ENCODE peak calls at places on chromosomes 3 and 15, in nine cellular contexts. V is H54, W is lower leg skin, M is GM12878, F is A549, I is HepG2, T is IMR-90, Q is Peyer's patch, G is upper lobe of left lung. D is an unnamed sample.

GRCh38 chr3:171376125-171376947 is 83.9 kb downstream of the TNIK start:
- DNase-seq in V (no peak), W (no peak), M (no peak), F (no peak), I (no peak), T (peak), Q (no peak), G (no peak), D (peak)

GRCh38 chr15:66820474-66821258 is 118.6 kb downstream of the SMAD6 start:
- DNase-seq in V (no peak), W (no peak), M (no peak), F (no peak), I (no peak), T (no peak), Q (no peak), G (peak), D (no peak)

GRCh38 chr3:12982619-12983101 is 90.6 kb downstream of the IQSEC1 start:
- DNase-seq in V (no peak), W (no peak), M (no peak), F (no peak), I (no peak), T (no peak), Q (no peak), G (no peak), D (no peak)

GRCh38 chr3:94159062-94159726 is 96.3 kb downstream of the NSUN3 start:
- DNase-seq in V (peak), W (no peak), M (no peak), F (peak), I (peak), T (peak), Q (no peak), G (no peak), D (no peak)

GRCh38 chr3:149464706-149465328 is 9.7 kb upstream of the TM4SF4 start:
- DNase-seq in V (no peak), W (no peak), M (no peak), F (no peak), I (no peak), T (no peak), Q (no peak), G (no peak), D (no peak)

GRCh38 chr3:187062526-187063177 is 76.6 kb downstream of the RPL39L start:
- DNase-seq in V (no peak), W (no peak), M (no peak), F (no peak), I (peak), T (peak), Q (no peak), G (no peak), D (no peak)

GRCh38 chr3:174951023-174951422 is 91.9 kb downstream of the NAALADL2 start:
- DNase-seq in V (peak), W (no peak), M (no peak), F (no peak), I (no peak), T (peak), Q (no peak), G (no peak), D (no peak)

GRCh38 chr15:59349715-59350420 is 22.8 kb downstream of the MYO1E start:
- DNase-seq in V (peak), W (no peak), M (no peak), F (peak), I (peak), T (peak), Q (no peak), G (peak), D (no peak)

GRCh38 chr15:78663703-78664102 is 22.7 kb upstream of the CHRNB4 start:
- DNase-seq in V (no peak), W (no peak), M (no peak), F (no peak), I (no peak), T (no peak), Q (no peak), G (no peak), D (no peak)

GRCh38 chr3:152556731-152557254 is 278.1 kb upstream of the P2RY1 start:
- DNase-seq in V (peak), W (no peak), M (no peak), F (no peak), I (peak), T (peak), Q (no peak), G (no peak), D (peak)

GRCh38 chr3:39707314-39707909 is 102.0 kb upstream of the MYRIP start:
- DNase-seq in V (no peak), W (no peak), M (no peak), F (peak), I (peak), T (peak), Q (no peak), G (no peak), D (peak)

GRCh38 chr3:42179110-42179725 is 86.8 kb downstream of the CCK start:
- DNase-seq in V (peak), W (no peak), M (no peak), F (peak), I (peak), T (peak), Q (no peak), G (no peak), D (peak)

GRCh38 chr15:100721758-100722550 is 119.6 kb downstream of the ASB7 start:
- DNase-seq in V (peak), W (peak), M (no peak), F (peak), I (peak), T (peak), Q (peak), G (peak), D (no peak)

GRCh38 chr3:28013864-28014473 is 227.4 kb upstream of the CMC1 start:
- DNase-seq in V (no peak), W (no peak), M (no peak), F (no peak), I (no peak), T (no peak), Q (no peak), G (no peak), D (no peak)

GRCh38 chr3:111484666-111485065 is 57.3 kb upstream of the CD96 start:
- DNase-seq in V (no peak), W (no peak), M (no peak), F (no peak), I (no peak), T (peak), Q (no peak), G (no peak), D (peak)

GRCh38 chr3:194884649-194885315 is 199.1 kb downstream of the FAM43A start:
- DNase-seq in V (no peak), W (no peak), M (no peak), F (no peak), I (no peak), T (no peak), Q (no peak), G (no peak), D (no peak)

GRCh38 chr3:193598202-193598601 is 5.2 kb downstream of the OPA1 start:
- DNase-seq in V (no peak), W (no peak), M (no peak), F (no peak), I (no peak), T (no peak), Q (no peak), G (no peak), D (peak)

GRCh38 chr15:100275641-100276040 is 66.1 kb downstream of the ADAMTS17 start:
- DNase-seq in V (no peak), W (peak), M (no peak), F (no peak), I (no peak), T (no peak), Q (no peak), G (no peak), D (no peak)

GRCh38 chr15:101026686-101027272 is 107.6 kb downstream of the LRRK1 start:
- DNase-seq in V (no peak), W (peak), M (no peak), F (no peak), I (no peak), T (no peak), Q (peak), G (no peak), D (no peak)

GRCh38 chr3:172213168-172213567 is 173.8 kb downstream of the FNDC3B start:
- DNase-seq in V (no peak), W (no peak), M (peak), F (no peak), I (no peak), T (peak), Q (no peak), G (no peak), D (no peak)

GRCh38 chr3:38742551-38742950 is 73.5 kb downstream of the SCN10A start:
- DNase-seq in V (no peak), W (no peak), M (no peak), F (no peak), I (no peak), T (no peak), Q (no peak), G (no peak), D (no peak)

GRCh38 chr3:195774917-195775316 is 36.8 kb downstream of the MUC4 start:
- DNase-seq in V (peak), W (no peak), M (no peak), F (peak), I (peak), T (no peak), Q (no peak), G (peak), D (peak)

GRCh38 chr3:131338948-131339640 is 42.5 kb upstream of the NUDT16 start:
- DNase-seq in V (no peak), W (no peak), M (no peak), F (no peak), I (no peak), T (no peak), Q (no peak), G (no peak), D (no peak)

GRCh38 chr3:195257454-195258448 is 13.2 kb downstream of the XXYLT1 start:
- DNase-seq in V (no peak), W (peak), M (no peak), F (no peak), I (no peak), T (peak), Q (no peak), G (no peak), D (no peak)

GRCh38 chr15:58889363-58889762 is 44.1 kb downstream of the SLTM start:
- DNase-seq in V (no peak), W (no peak), M (no peak), F (no peak), I (no peak), T (no peak), Q (no peak), G (no peak), D (no peak)

GRCh38 chr15:31442203-31443090 is 115.8 kb downstream of the KLF13 start:
- DNase-seq in V (no peak), W (peak), M (no peak), F (peak), I (no peak), T (peak), Q (no peak), G (no peak), D (peak)

GRCh38 chr15:87906444-87906843 is 350.1 kb downstream of the NTRK3 start:
- DNase-seq in V (no peak), W (no peak), M (no peak), F (no peak), I (no peak), T (no peak), Q (no peak), G (no peak), D (no peak)

GRCh38 chr15:75198560-75199346 is 2.9 kb upstream of the C15orf39 start:
- DNase-seq in V (peak), W (no peak), M (peak), F (no peak), I (peak), T (peak), Q (no peak), G (no peak), D (peak)

DNA sequence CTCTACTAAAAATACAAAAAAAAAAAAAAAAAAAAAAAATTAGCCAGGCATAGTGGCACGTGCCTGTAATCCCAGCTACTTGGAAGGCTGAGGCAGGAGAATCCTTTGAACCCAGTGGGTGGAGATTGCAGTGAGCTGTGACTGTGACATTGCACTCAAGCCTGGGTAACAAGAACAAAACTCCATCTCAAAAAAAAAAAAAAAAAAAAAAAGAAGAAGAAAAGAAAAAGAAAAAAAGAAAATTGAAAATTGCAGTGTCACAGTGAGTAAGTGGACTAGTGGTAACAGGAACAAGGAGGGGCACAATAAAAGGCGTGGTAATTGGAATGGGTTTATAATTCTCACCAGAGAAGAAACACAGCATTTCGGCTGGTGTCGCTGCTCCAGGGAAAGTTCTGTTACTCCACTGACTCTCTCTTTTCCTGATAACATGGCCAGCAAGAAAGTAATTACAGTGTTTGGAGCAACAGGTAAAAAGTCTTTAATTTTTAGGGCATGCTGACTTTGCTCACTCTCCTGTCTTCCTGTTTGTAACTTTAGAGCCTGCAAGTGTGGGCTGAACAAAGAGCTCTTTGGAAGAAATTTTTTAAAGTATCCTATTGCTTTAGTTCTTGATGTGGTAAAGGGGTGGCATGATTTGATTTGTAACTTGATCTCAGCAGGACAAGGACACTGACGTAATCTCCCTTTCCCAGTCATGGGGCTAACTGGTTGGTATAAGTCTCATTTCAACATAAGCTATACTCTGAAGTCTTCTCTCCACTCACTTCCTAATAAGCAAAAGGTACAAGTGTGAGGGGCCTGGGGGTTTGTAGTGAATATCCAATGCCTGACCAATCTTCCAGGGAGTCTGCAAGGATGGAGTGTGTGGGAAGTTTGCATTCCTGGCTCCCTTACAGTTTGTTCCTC is 22.0 kb upstream of the TRA2B start:
- DNase-seq in V (peak), W (peak), M (no peak), F (peak), I (peak), T (peak), Q (no peak), G (peak), D (peak)
- TF ChIP-seq POLR2A in V (no peak), W (no peak), M (no peak), F (peak), I (no peak), T (peak), Q (peak), G (peak), D (peak)

GRCh38 chr3:49539659-49540560 is 14.4 kb upstream of the BSN start:
- DNase-seq in V (peak), W (peak), M (peak), F (peak), I (peak), T (peak), Q (peak), G (peak), D (peak)
- TF ChIP-seq POLR2A in V (peak), W (no peak), M (peak), F (peak), I (peak), T (peak), Q (peak), G (peak), D (peak)

DNA sequence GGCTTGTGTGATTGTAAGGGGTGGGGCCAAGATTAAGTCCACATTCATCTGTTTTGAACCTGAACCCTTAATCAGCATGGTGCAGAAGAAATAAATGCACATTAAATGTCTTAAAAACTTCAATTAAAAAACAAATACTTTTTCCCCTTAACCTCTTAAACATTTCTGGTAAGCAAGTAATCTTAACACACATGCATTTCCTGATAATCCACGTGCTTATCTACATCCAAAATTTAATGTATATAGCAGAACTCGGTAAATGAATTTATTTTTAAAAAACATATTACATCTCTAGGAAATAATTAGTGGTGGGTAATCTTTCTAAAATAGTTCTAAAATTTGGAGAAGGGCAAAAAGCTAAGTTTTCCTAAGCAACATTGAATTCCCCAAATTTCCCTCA is 189.9 kb upstream of the TBC1D5 start:
- DNase-seq in V (no peak), W (no peak), M (no peak), F (no peak), I (no peak), T (no peak), Q (no peak), G (no peak), D (no peak)
- TF ChIP-seq POLR2A in V (no peak), W (no peak), M (no peak), F (no peak), I (no peak), T (no peak), Q (no peak), G (no peak), D (no peak)

DNA sequence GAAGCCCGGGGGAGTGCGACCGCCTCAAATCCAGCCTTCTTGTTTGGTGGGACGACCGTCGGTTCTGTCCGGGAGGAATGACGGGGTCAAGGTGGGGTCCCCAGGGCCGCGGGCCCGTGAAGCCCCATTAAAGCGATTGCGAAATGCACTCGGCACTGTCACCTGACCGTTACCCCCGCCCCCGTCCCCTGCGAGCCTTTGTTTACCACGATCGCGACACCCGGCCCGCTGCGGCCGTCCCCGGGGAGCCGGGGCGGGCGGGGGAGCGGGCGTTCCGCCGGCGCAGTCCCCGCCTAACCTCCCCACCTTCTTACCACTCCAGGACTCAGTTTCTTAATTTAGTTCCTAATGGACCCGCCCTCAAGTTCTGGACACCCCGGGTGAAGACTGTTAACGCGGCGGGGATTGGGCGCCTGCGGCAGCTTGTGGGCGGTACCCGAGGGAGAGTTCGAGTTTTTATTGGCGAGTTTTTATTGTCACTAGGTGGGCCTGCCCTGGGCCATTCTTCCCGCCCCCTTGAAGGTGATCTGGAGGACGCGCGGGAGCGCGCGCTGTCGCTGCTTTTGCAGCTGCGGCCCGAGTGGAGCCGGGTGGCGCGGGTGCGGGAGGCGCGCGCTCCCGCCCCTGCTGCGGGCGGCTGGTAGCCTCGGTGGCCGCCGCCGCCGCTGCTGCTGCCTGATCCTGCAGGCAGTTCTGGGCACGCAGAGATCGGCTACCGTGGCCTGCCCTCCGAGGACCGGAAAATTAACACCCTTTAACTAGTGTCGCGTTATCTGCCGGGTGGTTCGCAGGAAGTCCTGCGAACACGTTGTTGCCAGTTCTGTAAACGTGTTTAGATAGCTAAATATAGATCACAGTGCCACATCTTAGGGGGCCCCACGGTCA is 1.0 kb downstream of the KLHL24 start:
- DNase-seq in V (peak), W (peak), M (peak), F (peak), I (peak), T (peak), Q (peak), G (peak), D (peak)
- TF ChIP-seq POLR2A in V (peak), W (peak), M (peak), F (peak), I (peak), T (no peak), Q (peak), G (peak), D (peak)

DNA sequence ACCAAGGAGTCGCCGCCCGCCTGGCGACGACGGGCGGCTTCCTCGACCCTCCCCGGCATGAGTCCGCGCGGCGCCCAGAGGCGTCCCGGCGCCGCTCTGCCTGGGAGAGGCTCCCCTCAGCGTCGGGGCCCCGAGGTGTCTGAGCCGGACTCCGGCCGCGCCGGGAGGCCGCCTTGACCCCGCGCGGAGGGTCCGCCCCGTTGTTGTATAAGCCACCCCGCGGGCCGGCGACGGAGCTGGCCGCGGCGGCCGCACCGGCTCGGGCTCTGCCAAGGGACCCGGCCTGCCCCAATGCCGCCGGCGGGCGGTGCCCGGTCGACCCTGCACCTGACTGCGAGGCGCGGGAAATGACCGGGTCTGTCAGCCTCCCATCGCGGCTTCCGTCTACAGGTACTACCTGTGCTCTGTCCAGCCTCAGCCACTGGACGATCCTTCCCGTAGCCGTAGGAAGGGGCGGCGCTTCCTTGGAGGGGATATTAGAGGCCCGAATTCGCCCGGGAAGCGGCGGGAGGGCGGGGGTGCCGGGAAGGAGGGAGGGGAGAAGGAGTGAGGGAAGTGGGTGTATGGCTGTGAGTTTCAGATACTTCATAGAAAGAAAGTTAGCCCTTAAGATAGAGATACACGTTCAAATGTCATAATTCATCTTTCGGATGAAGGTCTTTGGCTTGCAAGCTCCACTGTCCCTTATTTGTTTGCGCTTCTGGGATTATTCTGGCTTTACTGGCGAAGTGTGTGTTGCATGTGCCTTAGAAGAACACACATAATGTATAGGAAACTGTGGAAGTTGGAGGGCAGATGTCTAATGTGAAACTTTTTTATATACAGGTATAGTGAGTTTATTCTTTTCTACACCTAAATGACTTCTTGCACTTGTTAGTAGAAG is 623 bp downstream of the ABHD5 start:
- DNase-seq in V (peak), W (peak), M (no peak), F (peak), I (peak), T (peak), Q (peak), G (peak), D (peak)
- TF ChIP-seq POLR2A in V (peak), W (no peak), M (no peak), F (peak), I (peak), T (no peak), Q (no peak), G (no peak), D (peak)

GRCh38 chr3:58627941-58628340 is 38.6 kb downstream of the FAM3D start:
- DNase-seq in V (no peak), W (no peak), M (no peak), F (no peak), I (no peak), T (no peak), Q (no peak), G (no peak), D (no peak)
- TF ChIP-seq POLR2A in V (no peak), W (no peak), M (no peak), F (no peak), I (no peak), T (no peak), Q (no peak), G (no peak), D (no peak)